ENCODE peak calls at places on chromosomes 13 and 19, in four cellular contexts. H is nephron progenitor cell, E is fibroblast of pulmonary artery, G is astrocyte of the spinal cord. N is an unnamed sample.

GRCh38 chr19:44548736-44549135 is 19.3 kb upstream of the CEACAM20 start:
- DNase-seq in E (peak; percentile 71), H (no peak), G (peak; percentile 41), N (no peak)

GRCh38 chr13:47334173-47334572 is 437.3 kb upstream of the HTR2A start:
- DNase-seq in G (peak; percentile 98), E (peak; percentile 59), H (no peak), N (peak; percentile 28)

GRCh38 chr19:17095141-17095919 is 19.8 kb downstream of the MYO9B start:
- DNase-seq in E (peak; percentile 98), G (no peak), H (no peak), N (no peak)

GRCh38 chr19:980133-980998 is 3.8 kb upstream of the WDR18 start:
- DNase-seq in H (peak; percentile 95), G (no peak), E (no peak), N (no peak)

GRCh38 chr13:43911283-43911682 is 31.6 kb downstream of the LACC1 start:
- DNase-seq in H (no peak), G (no peak), E (no peak), N (no peak)

GRCh38 chr13:74287672-74288169 is 153.5 kb upstream of the KLF12 start:
- DNase-seq in E (peak; percentile 65), G (peak; percentile 83), H (peak; percentile 63), N (peak; percentile 30)

GRCh38 chr13:69601661-69602060 is 506.0 kb upstream of the ATXN8OS start:
- DNase-seq in E (no peak), H (no peak), G (no peak), N (no peak)

GRCh38 chr13:112689498-112690241 is at the start of gene ATP11A:
- DNase-seq in H (peak; percentile 89), E (peak; percentile 93), G (peak; percentile 89), N (peak; percentile 85)

GRCh38 chr13:29282096-29282495 is 313.4 kb downstream of the SLC7A1 start:
- DNase-seq in G (no peak), H (no peak), E (no peak), N (no peak)

GRCh38 chr13:96744665-96745331 is 249.5 kb downstream of the OXGR1 start:
- DNase-seq in H (no peak), E (no peak), G (no peak), N (peak; percentile 12)

GRCh38 chr13:27977476-27978300 is 8.6 kb upstream of the CDX2 start:
- DNase-seq in E (peak; percentile 13), H (peak; percentile 63), G (no peak), N (no peak)

GRCh38 chr19:47427241-47428176 is 8.2 kb upstream of the MEIS3 start:
- DNase-seq in E (peak; percentile 61), G (peak; percentile 33), H (peak; percentile 87), N (peak; percentile 74)

GRCh38 chr19:18429717-18430416 is 8.1 kb downstream of the ISYNA1 start:
- DNase-seq in G (no peak), H (no peak), E (no peak), N (no peak)

DNA sequence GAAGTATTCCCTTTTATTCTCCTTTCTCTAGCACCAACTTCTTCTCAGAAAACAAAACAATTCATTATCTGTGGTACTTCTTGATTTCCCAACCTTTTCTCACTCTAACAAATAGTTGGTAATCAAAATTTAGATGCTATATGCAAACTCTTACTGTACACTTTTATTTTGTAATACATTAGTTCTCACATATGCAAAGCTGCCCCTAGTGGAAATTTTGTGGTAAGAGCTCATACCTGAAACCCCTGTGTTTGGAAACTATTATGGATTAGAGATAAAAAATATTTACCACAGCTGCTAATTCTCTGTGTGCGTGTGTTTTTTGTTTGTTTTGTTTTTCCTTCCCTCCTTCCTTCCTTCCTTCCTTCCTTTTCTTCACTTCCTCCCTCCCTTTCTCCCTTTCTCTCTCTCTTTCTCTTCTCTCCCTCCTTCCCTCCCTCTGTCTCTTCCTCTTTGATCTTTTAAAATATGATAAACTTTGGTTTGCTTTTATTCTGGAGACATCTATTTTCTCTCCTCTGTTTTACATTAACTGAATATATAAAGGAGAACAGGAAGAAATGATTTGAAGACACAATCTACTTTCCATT is 537.4 kb downstream of the SLITRK6 start:
- DNase-seq in H (no peak), E (peak; percentile 38), G (peak; percentile 15), N (peak; percentile 50)
- TF ChIP-seq CTCF in H (peak; percentile 45), E (peak; percentile 72), G (peak; percentile 51), N (peak; percentile 55)

DNA sequence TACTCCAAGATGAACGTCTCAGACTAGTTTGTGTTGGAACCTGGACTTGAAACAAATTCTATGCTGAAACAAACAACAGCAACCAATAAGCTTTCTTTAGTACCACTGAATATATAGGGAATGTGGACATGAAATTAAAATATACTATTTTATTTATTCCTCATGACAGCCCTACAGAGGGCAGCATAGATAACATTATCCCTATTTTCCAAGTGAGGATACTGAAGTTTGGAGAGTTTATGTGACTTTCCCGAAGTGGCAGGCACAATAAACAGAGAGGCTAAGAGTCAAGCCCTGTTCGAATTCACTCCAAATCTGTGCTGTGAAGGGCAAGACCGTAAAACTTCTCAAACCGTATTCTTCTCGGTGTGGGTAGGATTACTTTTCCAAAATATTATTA is 509.9 kb upstream of the GPC6 start:
- DNase-seq in E (peak; percentile 38), H (no peak), G (peak; percentile 26), N (peak; percentile 40)
- TF ChIP-seq CTCF in E (peak; percentile 39), H (no peak), G (peak; percentile 41), N (peak; percentile 38)

GRCh38 chr19:33998739-33999345 is 173.5 kb upstream of the LSM14A start:
- DNase-seq in E (peak; percentile 28), G (peak; percentile 7), H (no peak), N (peak; percentile 5)

GRCh38 chr19:33998302-33998701 is 174.0 kb upstream of the LSM14A start:
- DNase-seq in E (no peak), G (no peak), H (no peak), N (no peak)

DNA sequence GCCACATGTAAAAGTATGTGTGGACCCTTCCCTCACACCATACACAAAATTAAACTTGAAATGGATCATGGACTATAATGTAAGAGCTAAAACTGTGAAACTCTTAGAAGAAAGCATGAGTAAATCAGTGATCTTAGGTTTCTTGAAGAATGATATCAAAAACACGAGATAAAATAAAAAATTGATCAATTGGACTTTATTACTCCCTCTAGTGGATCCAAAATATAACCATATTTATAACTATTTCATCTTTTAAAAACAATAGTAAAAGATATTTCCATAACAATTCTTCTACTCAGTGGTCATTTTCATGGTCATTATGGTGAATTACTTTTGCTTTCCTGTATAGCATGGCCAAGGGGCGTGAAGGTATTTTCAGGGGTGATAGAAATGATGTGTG is 174.6 kb upstream of the LSM14A start:
- DNase-seq in G (no peak), H (no peak), E (no peak), N (no peak)
- TF ChIP-seq CTCF in G (peak; percentile 4), H (no peak), E (no peak), N (no peak)

GRCh38 chr19:41940443-41941409 is 12.5 kb upstream of the ERFL start:
- DNase-seq in G (no peak), E (no peak), H (peak; percentile 69), N (no peak)
- TF ChIP-seq CTCF in G (no peak), E (no peak), H (no peak), N (no peak)